ENCODE peak calls at places on chromosome 15, in six cellular contexts. I is colonic mucosa, M is MCF 10A, V is K562, P is neural crest cell, D is AG04450. Q is an unnamed sample.

GRCh38 chr15:39624806-39625205 is 43.9 kb downstream of the THBS1 start:
- DNase-seq in I (peak; percentile 77), M (peak; percentile 87), V (no peak), P (no peak), D (peak; percentile 72), Q (peak; percentile 36)

GRCh38 chr15:74816624-74817369 is 4.2 kb downstream of the LMAN1L start:
- DNase-seq in I (peak; percentile 49), M (no peak), V (no peak), P (no peak), D (no peak), Q (no peak)

GRCh38 chr15:88894348-88894818 is 961 bp downstream of the HAPLN3 start:
- DNase-seq in I (peak; percentile 79), M (peak; percentile 69), V (peak; percentile 75), P (peak; percentile 57), D (no peak), Q (peak; percentile 74)

GRCh38 chr15:68408526-68408925 is 23.4 kb downstream of the ITGA11 start:
- DNase-seq in I (peak; percentile 5), M (no peak), V (no peak), P (no peak), D (no peak), Q (no peak)

GRCh38 chr15:89539027-89539426 is 36.2 kb upstream of the TICRR start:
- DNase-seq in I (no peak), M (no peak), V (no peak), P (no peak), D (no peak), Q (no peak)

GRCh38 chr15:61383421-61383820 is 154.3 kb upstream of the RORA start:
- DNase-seq in I (no peak), M (peak; percentile 38), V (no peak), P (no peak), D (no peak), Q (no peak)

GRCh38 chr15:76954744-76955143 is 23.2 kb downstream of the RCN2 start:
- DNase-seq in I (no peak), M (no peak), V (no peak), P (no peak), D (no peak), Q (no peak)

GRCh38 chr15:70098170-70098460 is 398 bp upstream of the TLE3 start:
- DNase-seq in I (no peak), M (no peak), V (no peak), P (no peak), D (no peak), Q (no peak)

GRCh38 chr15:55829826-55830225 is 86.9 kb upstream of the PRTG start:
- DNase-seq in I (no peak), M (no peak), V (no peak), P (no peak), D (no peak), Q (no peak)

GRCh38 chr15:80550219-80550909 is 144.7 kb upstream of the ABHD17C start:
- DNase-seq in I (no peak), M (peak; percentile 33), V (no peak), P (no peak), D (peak; percentile 88), Q (no peak)

GRCh38 chr15:85618956-85619491 is 175.7 kb downstream of the KLHL25 start:
- DNase-seq in I (peak; percentile 49), M (peak; percentile 91), V (no peak), P (peak; percentile 44), D (peak; percentile 87), Q (peak; percentile 32)

GRCh38 chr15:68612979-68613740 is 34.4 kb downstream of the CORO2B start:
- DNase-seq in I (no peak), M (peak; percentile 6), V (peak; percentile 46), P (no peak), D (no peak), Q (no peak)

GRCh38 chr15:25616471-25616870 is 177.6 kb upstream of the UBE3A start:
- DNase-seq in I (no peak), M (no peak), V (no peak), P (no peak), D (no peak), Q (no peak)

GRCh38 chr15:64854041-64854440 is 12.3 kb downstream of the PLEKHO2 start:
- DNase-seq in I (no peak), M (no peak), V (no peak), P (no peak), D (no peak), Q (no peak)

GRCh38 chr15:50556642-50557371 is 10.3 kb upstream of the USP50 start:
- DNase-seq in I (no peak), M (no peak), V (no peak), P (no peak), D (no peak), Q (no peak)

GRCh38 chr15:65067334-65067644 is 502 bp downstream of the RASL12 start:
- DNase-seq in I (no peak), M (no peak), V (no peak), P (no peak), D (no peak), Q (no peak)

GRCh38 chr15:77863491-77864105 is 213.9 kb downstream of the TBC1D2B start:
- DNase-seq in I (no peak), M (no peak), V (no peak), P (no peak), D (no peak), Q (no peak)

GRCh38 chr15:65942436-65942835 is 73.1 kb downstream of the RAB11A start:
- DNase-seq in I (no peak), M (no peak), V (no peak), P (no peak), D (no peak), Q (no peak)

GRCh38 chr15:56835598-56836275 is 82.7 kb upstream of the TCF12 start:
- DNase-seq in I (no peak), M (peak; percentile 30), V (no peak), P (no peak), D (no peak), Q (no peak)

GRCh38 chr15:89332446-89332845 is 2.2 kb downstream of the POLG start:
- DNase-seq in I (no peak), M (peak; percentile 23), V (peak; percentile 73), P (no peak), D (no peak), Q (no peak)

GRCh38 chr15:81239190-81239589 is 42.5 kb downstream of the IL16 start:
- DNase-seq in I (no peak), M (no peak), V (no peak), P (no peak), D (peak; percentile 21), Q (no peak)

GRCh38 chr15:62739082-62739481 is 303.5 kb upstream of the TPM1 start:
- DNase-seq in I (no peak), M (peak; percentile 62), V (no peak), P (no peak), D (no peak), Q (no peak)

GRCh38 chr15:55916666-55917409 is 76.6 kb downstream of the NEDD4 start:
- DNase-seq in I (no peak), M (peak; percentile 74), V (no peak), P (no peak), D (peak; percentile 67), Q (no peak)

GRCh38 chr15:70030851-70031645 is 66.7 kb downstream of the TLE3 start:
- DNase-seq in I (no peak), M (no peak), V (no peak), P (no peak), D (no peak), Q (no peak)

DNA sequence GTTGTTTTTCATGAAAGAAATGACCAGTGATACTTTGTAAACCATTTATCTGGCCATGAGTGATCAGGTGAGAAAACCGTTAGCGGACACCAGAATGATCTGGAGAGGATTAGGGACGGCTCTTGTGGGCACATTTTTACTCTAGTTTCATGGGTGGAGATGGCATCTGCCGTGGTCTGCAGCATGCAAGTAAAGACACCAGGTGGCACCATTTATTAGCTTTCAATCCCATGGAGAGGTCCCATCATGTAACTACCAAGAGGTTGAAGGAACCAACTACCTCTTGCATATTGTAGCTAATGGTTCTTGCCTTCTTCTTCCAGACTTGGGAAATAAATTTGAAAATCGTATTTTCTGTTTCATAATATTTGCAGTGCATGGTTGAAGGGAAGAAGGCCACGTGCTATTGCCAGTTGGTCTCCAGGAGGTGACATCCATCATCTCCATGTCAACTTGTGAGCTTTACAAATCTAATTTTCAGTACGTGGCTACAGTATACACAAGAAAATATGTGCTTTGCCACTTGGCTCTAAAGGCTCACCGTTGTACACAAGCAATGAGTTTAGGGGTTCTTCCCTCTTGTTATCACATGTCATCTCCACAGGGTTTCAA is 1.5 kb upstream of the MAPKBP1 start:
- DNase-seq in I (peak; percentile 48), M (peak; percentile 79), V (peak; percentile 66), P (no peak), D (peak; percentile 63), Q (peak; percentile 63)
- TF ChIP-seq CTCF in I (peak; percentile 65), M (peak; percentile 79), V (peak; percentile 74), P (peak; percentile 67), D (peak; percentile 75), Q (peak; percentile 67)

DNA sequence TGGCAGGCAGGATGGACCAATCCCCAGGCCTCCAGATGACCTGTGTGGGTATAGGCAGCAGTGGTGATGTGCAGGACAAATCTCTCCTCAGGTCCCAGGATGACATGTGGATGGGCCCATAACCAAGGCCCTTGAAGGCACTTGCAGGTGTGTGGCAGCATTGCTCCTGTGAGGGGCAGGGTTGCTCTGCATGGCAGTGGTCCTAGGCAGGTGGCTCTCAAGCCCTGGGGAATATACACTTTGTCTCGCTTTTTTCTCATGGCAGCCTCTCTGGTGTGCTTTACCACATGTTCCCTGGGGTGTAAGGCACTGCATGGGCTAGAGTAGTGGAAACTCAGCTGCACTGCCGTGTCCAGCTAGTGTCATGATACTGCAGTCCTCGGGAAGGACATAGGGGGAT is 503.6 kb downstream of the UNC13C start:
- DNase-seq in I (no peak), M (no peak), V (no peak), P (no peak), D (no peak), Q (no peak)
- TF ChIP-seq CTCF in I (no peak), M (no peak), V (no peak), P (no peak), D (no peak), Q (no peak)

GRCh38 chr15:99384992-99385669 is 133.8 kb downstream of the LRRC28 start:
- DNase-seq in I (no peak), M (no peak), V (no peak), P (no peak), D (no peak), Q (no peak)
- TF ChIP-seq CTCF in I (no peak), M (no peak), V (no peak), P (no peak), D (no peak), Q (no peak)

GRCh38 chr15:101772921-101773320 is 30.4 kb upstream of the OR4F6 start:
- DNase-seq in I (no peak), M (no peak), V (no peak), P (no peak), D (no peak), Q (no peak)

GRCh38 chr15:101775136-101775535 is 28.2 kb upstream of the OR4F6 start:
- DNase-seq in I (no peak), M (no peak), V (no peak), P (no peak), D (no peak), Q (no peak)

GRCh38 chr15:101773496-101774100 is 29.7 kb upstream of the OR4F6 start:
- DNase-seq in I (no peak), M (peak; percentile 38), V (peak; percentile 23), P (no peak), D (no peak), Q (no peak)
- TF ChIP-seq CTCF in I (no peak), M (peak; percentile 10), V (peak; percentile 66), P (no peak), D (no peak), Q (peak; percentile 49)